ENCODE peak calls at places on chromosomes 16 and 17, in eight cellular contexts. Z, E, B, F, S, J, D and L are unnamed samples.

GRCh38 chr16:48687421-48688038 is 77.5 kb upstream of the N4BP1 start:
- DNase-seq in F (no peak), B (peak; percentile 68), E (peak; percentile 60), Z (peak; percentile 67), S (peak; percentile 71), D (peak; percentile 13), J (peak; percentile 84), L (peak; percentile 70)

GRCh38 chr17:45380046-45380765 is 52.5 kb downstream of the ARHGAP27 start:
- DNase-seq in B (no peak), F (no peak), Z (no peak), E (no peak), D (no peak), S (no peak), J (no peak), L (no peak)

GRCh38 chr17:68452724-68453290 is 4.5 kb downstream of the WIPI1 start:
- DNase-seq in B (no peak), S (no peak), D (no peak), Z (no peak), E (no peak), F (no peak), J (no peak), L (no peak)

GRCh38 chr16:22373662-22374310 is 633 bp downstream of the CDR2 start:
- DNase-seq in B (peak; percentile 54), E (peak; percentile 42), S (no peak), Z (no peak), D (no peak), F (no peak), J (no peak), L (no peak)

GRCh38 chr16:22220714-22221113 is 14.6 kb downstream of the EEF2K start:
- DNase-seq in B (no peak), E (no peak), S (no peak), F (no peak), D (no peak), Z (no peak), J (no peak), L (no peak)

GRCh38 chr16:84182104-84182503 is 4.8 kb downstream of the TAF1C start:
- DNase-seq in B (no peak), F (no peak), J (no peak), E (no peak), S (no peak), D (no peak), Z (no peak), L (no peak)

GRCh38 chr16:56683424-56684162 is 1.3 kb downstream of the MT1X start:
- DNase-seq in F (no peak), E (no peak), J (no peak), B (no peak), D (no peak), Z (no peak), S (no peak), L (no peak)

GRCh38 chr17:65208753-65209152 is 71.6 kb downstream of the RGS9 start:
- DNase-seq in D (no peak), S (no peak), E (no peak), Z (no peak), F (no peak), J (no peak), B (no peak), L (no peak)

GRCh38 chr17:4833941-4834501 is 881 bp downstream of the MINK1 start:
- DNase-seq in J (peak; percentile 68), D (no peak), B (peak; percentile 44), Z (peak; percentile 80), E (no peak), F (no peak), S (no peak), L (no peak)

GRCh38 chr16:57699481-57699880 is 4.9 kb downstream of the DRC7 start:
- DNase-seq in S (no peak), B (no peak), J (no peak), D (no peak), F (no peak), E (no peak), Z (no peak), L (no peak)

GRCh38 chr17:36072431-36073121 is 8.5 kb downstream of the CCL18 start:
- DNase-seq in E (peak; percentile 83), B (peak; percentile 62), D (peak; percentile 69), Z (peak; percentile 10), J (peak; percentile 52), S (peak; percentile 80), F (peak; percentile 27), L (peak; percentile 52)

GRCh38 chr17:37274432-37274831 is 101.4 kb upstream of the C17orf78 start:
- DNase-seq in J (no peak), E (no peak), F (no peak), B (no peak), Z (no peak), D (no peak), S (no peak), L (no peak)

GRCh38 chr17:37278247-37278894 is 97.4 kb upstream of the C17orf78 start:
- DNase-seq in S (no peak), B (no peak), J (no peak), Z (no peak), D (no peak), F (no peak), E (no peak), L (no peak)

GRCh38 chr17:37276475-37276874 is 99.3 kb upstream of the C17orf78 start:
- DNase-seq in J (no peak), D (no peak), S (no peak), Z (peak; percentile 9), F (no peak), E (no peak), B (no peak), L (peak; percentile 40)

DNA sequence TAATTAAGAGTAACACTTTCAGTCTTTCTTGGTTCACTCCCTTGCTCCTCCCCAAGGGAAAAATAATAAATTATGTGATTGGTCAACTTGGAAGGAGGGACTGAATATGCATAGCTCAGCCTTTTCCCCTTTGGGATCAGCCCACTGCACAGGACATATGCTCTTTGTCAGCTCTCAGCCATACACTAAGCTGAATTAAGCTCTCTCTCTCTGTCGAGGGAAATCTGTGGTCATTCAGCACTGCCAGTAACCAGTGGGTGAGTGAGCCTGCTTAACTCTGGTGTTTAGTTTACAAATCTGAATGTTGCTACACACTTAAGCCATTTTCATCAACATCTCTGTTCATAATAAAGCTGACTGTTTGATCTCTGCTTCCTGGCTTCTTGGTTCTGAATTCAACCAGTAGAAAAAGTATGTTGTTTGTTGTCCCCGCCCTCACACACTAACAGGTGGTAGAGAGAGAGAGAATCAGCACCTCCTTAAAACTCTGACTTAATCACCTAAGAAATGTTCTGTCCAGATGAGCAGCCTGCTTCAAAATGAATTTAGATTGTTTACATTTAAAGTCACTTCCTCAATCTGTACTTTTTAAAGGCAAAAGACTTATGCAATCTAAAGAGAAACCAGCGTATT is 102.2 kb upstream of the C17orf78 start:
- DNase-seq in S (peak; percentile 46), B (peak; percentile 9), J (no peak), D (no peak), Z (peak; percentile 84), E (no peak), F (no peak), L (peak; percentile 15)
- TF ChIP-seq USF2 in S (no peak), B (no peak), J (no peak), D (no peak), Z (no peak), E (no peak), F (no peak), L (no peak)

GRCh38 chr17:77741109-77741508 is 217.4 kb upstream of the TNRC6C start:
- DNase-seq in E (peak; percentile 79), J (no peak), S (peak; percentile 66), F (peak; percentile 23), D (no peak), Z (no peak), B (no peak), L (peak; percentile 24)
- TF ChIP-seq USF2 in E (no peak), J (no peak), S (no peak), F (no peak), D (no peak), Z (no peak), B (no peak), L (no peak)

DNA sequence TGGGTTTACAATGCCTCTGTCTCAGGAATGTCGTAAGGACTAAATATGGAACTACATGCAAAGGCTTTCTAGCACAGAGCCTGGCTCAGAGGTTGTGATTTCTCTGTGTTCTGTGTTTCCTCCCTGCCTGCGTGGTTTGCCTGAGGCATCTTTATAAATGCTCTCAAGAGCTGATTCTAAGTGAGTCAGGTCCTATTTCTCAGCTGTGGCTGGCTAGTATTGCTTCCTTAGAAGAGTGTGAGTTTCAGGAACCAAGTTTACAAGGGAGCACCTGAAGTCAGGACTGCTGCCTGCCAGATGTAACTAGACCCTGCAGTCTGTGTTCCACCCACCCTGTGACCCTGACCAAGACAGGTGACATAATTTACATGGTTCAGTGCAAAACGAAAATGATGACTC is 8.0 kb upstream of the CCL1 start:
- DNase-seq in E (no peak), S (no peak), Z (peak; percentile 12), J (no peak), B (no peak), F (no peak), D (no peak), L (no peak)
- TF ChIP-seq USF2 in E (no peak), S (no peak), Z (no peak), J (no peak), B (no peak), F (no peak), D (no peak), L (no peak)

GRCh38 chr16:77306050-77306616 is 106.9 kb downstream of the SYCE1L start:
- DNase-seq in Z (no peak), S (no peak), B (no peak), J (no peak), F (no peak), E (no peak), D (no peak), L (no peak)

GRCh38 chr16:77310877-77311276 is 111.7 kb downstream of the SYCE1L start:
- DNase-seq in J (no peak), S (no peak), Z (no peak), E (no peak), D (no peak), F (no peak), B (no peak), L (no peak)

GRCh38 chr16:77304883-77305282 is 105.7 kb downstream of the SYCE1L start:
- DNase-seq in Z (no peak), J (peak; percentile 34), B (no peak), E (no peak), D (no peak), S (no peak), F (no peak), L (no peak)

GRCh38 chr16:77304134-77304533 is 104.9 kb downstream of the SYCE1L start:
- DNase-seq in E (no peak), Z (no peak), F (no peak), D (no peak), J (no peak), S (no peak), B (no peak), L (no peak)

GRCh38 chr16:77307764-77308561 is 108.8 kb downstream of the SYCE1L start:
- DNase-seq in D (no peak), S (no peak), F (no peak), J (no peak), Z (peak; percentile 50), B (no peak), E (no peak), L (peak; percentile 73)
- TF ChIP-seq USF2 in D (no peak), S (no peak), F (no peak), J (no peak), Z (no peak), B (no peak), E (no peak), L (no peak)